ENCODE peak calls at places on chromosomes 2 and 18, in nine cellular contexts. Y is HT1080, J is fibroblast of lung, Z is kidney tubule cell, D is retina, O is T-helper 9 cell, H is AG20443, N is GOT3, C is DMS153. U is an unnamed sample.

GRCh38 chr18:13032173-13032572 is 41.0 kb downstream of the CEP192 start:
- DNase-seq in J (no peak), H (no peak), D (no peak), Z (no peak), Y (no peak), C (no peak), N (no peak), O (no peak), U (no peak)

GRCh38 chr2:218256612-218257350 is 4.0 kb upstream of the GPBAR1 start:
- DNase-seq in D (no peak), H (no peak), Z (no peak), C (no peak), Y (no peak), N (no peak), O (no peak), J (no peak), U (no peak)

GRCh38 chr18:68454511-68455228 is 260.2 kb downstream of the TMX3 start:
- DNase-seq in J (peak), Z (peak), C (no peak), H (peak), N (no peak), O (no peak), Y (peak), D (no peak), U (no peak)

GRCh38 chr2:3180082-3180908 is 197.3 kb downstream of the EIPR1 start:
- DNase-seq in J (no peak), Y (no peak), H (no peak), C (no peak), O (no peak), D (no peak), Z (no peak), N (no peak), U (no peak)

GRCh38 chr2:85511008-85511895 is 27.7 kb upstream of the MAT2A start:
- DNase-seq in C (no peak), Y (no peak), H (no peak), O (no peak), J (no peak), D (no peak), N (no peak), Z (no peak), U (no peak)

GRCh38 chr18:48049757-48050156 is 119.3 kb upstream of the SMAD2 start:
- DNase-seq in C (no peak), O (no peak), D (no peak), N (no peak), Z (no peak), H (no peak), J (no peak), Y (no peak), U (no peak)

GRCh38 chr2:240395448-240395847 is 40.0 kb upstream of the GPC1 start:
- DNase-seq in Z (no peak), D (no peak), C (no peak), J (no peak), N (no peak), H (no peak), O (no peak), Y (no peak), U (no peak)

GRCh38 chr2:78147466-78147865 is 625.3 kb upstream of the LRRTM4 start:
- DNase-seq in Z (no peak), D (no peak), H (no peak), N (no peak), Y (peak), O (no peak), C (no peak), J (no peak), U (no peak)

GRCh38 chr18:28581503-28582169 is 404.7 kb upstream of the CDH2 start:
- DNase-seq in N (peak), Y (no peak), J (peak), D (peak), O (no peak), C (peak), Z (no peak), H (no peak), U (no peak)

GRCh38 chr2:9707008-9707407 is 76.2 kb upstream of the YWHAQ start:
- DNase-seq in O (no peak), D (no peak), H (no peak), Z (no peak), C (no peak), Y (no peak), J (no peak), N (no peak), U (no peak)

GRCh38 chr18:58262581-58262980 is 218.6 kb downstream of the NEDD4L start:
- DNase-seq in N (no peak), Y (no peak), C (no peak), J (no peak), D (no peak), H (no peak), Z (peak), O (no peak), U (no peak)

GRCh38 chr2:119490653-119491195 is 33.6 kb downstream of the SCTR start:
- DNase-seq in D (no peak), C (no peak), Z (peak), J (peak), O (no peak), Y (no peak), N (no peak), H (no peak), U (no peak)

GRCh38 chr18:73636355-73636754 is 511.3 kb downstream of the FBXO15 start:
- DNase-seq in Z (peak), J (peak), N (no peak), H (no peak), Y (no peak), D (no peak), C (no peak), O (no peak), U (no peak)

GRCh38 chr2:41136966-41137494 is 685.1 kb upstream of the SLC8A1 start:
- DNase-seq in H (no peak), J (peak), N (no peak), Z (no peak), Y (no peak), D (no peak), C (no peak), O (no peak), U (no peak)

GRCh38 chr2:180728928-180729559 is 251.4 kb upstream of the UBE2E3 start:
- DNase-seq in C (no peak), Z (peak), H (peak), J (peak), N (no peak), O (no peak), Y (peak), D (no peak), U (peak)

GRCh38 chr2:30191831-30192271 is 39.5 kb upstream of the LBH start:
- DNase-seq in D (no peak), Y (no peak), O (no peak), H (no peak), Z (no peak), C (no peak), J (no peak), N (no peak), U (no peak)

GRCh38 chr2:168175469-168175868 is 71.9 kb downstream of the STK39 start:
- DNase-seq in D (no peak), O (no peak), N (no peak), H (no peak), C (no peak), Z (no peak), Y (no peak), J (no peak), U (no peak)

GRCh38 chr2:8242734-8243133 is 439.1 kb upstream of the ID2 start:
- DNase-seq in O (no peak), J (peak), Y (no peak), C (no peak), N (no peak), D (no peak), H (peak), Z (peak), U (no peak)

GRCh38 chr2:20425371-20425881 is 21.4 kb upstream of the RHOB start:
- DNase-seq in D (no peak), Y (peak), C (no peak), J (peak), H (no peak), N (no peak), O (no peak), Z (peak), U (no peak)

GRCh38 chr18:24534271-24534670 is 73.8 kb downstream of the HRH4 start:
- DNase-seq in O (no peak), J (no peak), N (no peak), C (no peak), D (no peak), Z (no peak), Y (no peak), H (peak), U (no peak)

GRCh38 chr2:19895535-19895934 is 6.2 kb downstream of the TTC32 start:
- DNase-seq in D (no peak), H (peak), J (no peak), C (no peak), N (no peak), Y (no peak), Z (no peak), O (no peak), U (no peak)

GRCh38 chr18:4384932-4385331 is 70.2 kb downstream of the DLGAP1 start:
- DNase-seq in N (no peak), J (peak), D (no peak), C (no peak), Z (no peak), O (no peak), H (no peak), Y (no peak), U (no peak)

GRCh38 chr18:21682276-21683051 is 22.1 kb downstream of the ABHD3 start:
- DNase-seq in Z (peak), H (peak), C (no peak), J (peak), N (no peak), O (no peak), Y (peak), D (peak), U (no peak)

GRCh38 chr2:215465246-215465645 is 29.4 kb upstream of the FN1 start:
- DNase-seq in C (no peak), O (no peak), N (no peak), Z (peak), D (no peak), Y (peak), J (peak), H (no peak), U (no peak)

GRCh38 chr2:15890936-15891905 is 49.1 kb upstream of the MYCN start:
- DNase-seq in Y (peak), H (no peak), J (peak), N (no peak), Z (peak), D (peak), C (no peak), O (no peak), U (no peak)

GRCh38 chr2:8457620-8458255 is 224.1 kb upstream of the ID2 start:
- DNase-seq in O (peak), J (no peak), D (no peak), N (no peak), Y (no peak), H (no peak), Z (peak), C (peak), U (no peak)

GRCh38 chr2:117786520-117786919 is 28.0 kb upstream of the DDX18 start:
- DNase-seq in J (no peak), D (no peak), Y (no peak), H (no peak), Z (peak), O (no peak), C (no peak), N (no peak), U (no peak)

GRCh38 chr18:10301831-10302483 is 152.5 kb upstream of the APCDD1 start:
- DNase-seq in Z (no peak), J (no peak), Y (no peak), H (no peak), D (no peak), N (no peak), O (no peak), C (no peak), U (no peak)

GRCh38 chr18:8800445-8800844 is 95.1 kb downstream of the MTCL1 start:
- DNase-seq in Y (peak), J (peak), O (no peak), H (peak), D (no peak), N (no peak), Z (peak), C (no peak), U (peak)

GRCh38 chr2:233223059-233223894 is 28.2 kb upstream of the ATG16L1 start:
- DNase-seq in O (no peak), Y (no peak), N (no peak), H (no peak), C (no peak), J (no peak), Z (no peak), D (no peak), U (no peak)

GRCh38 chr2:42810971-42811865 is 18.8 kb upstream of the HAAO start:
- DNase-seq in J (peak), D (peak), O (peak), Z (peak), C (peak), H (peak), Y (no peak), N (no peak), U (peak)

GRCh38 chr2:65366595-65367125 is 65.7 kb downstream of the SPRED2 start:
- DNase-seq in Z (peak), D (no peak), O (no peak), H (peak), C (peak), Y (peak), N (no peak), J (peak), U (peak)

GRCh38 chr18:13800505-13801259 is 23.3 kb upstream of the MC5R start:
- DNase-seq in C (no peak), N (no peak), H (peak), Z (peak), J (peak), Y (peak), O (peak), D (peak), U (peak)

GRCh38 chr2:23524261-23524706 is 139.3 kb downstream of the KLHL29 start:
- DNase-seq in H (peak), D (no peak), J (peak), C (peak), Y (peak), Z (peak), N (peak), O (no peak), U (no peak)

GRCh38 chr2:198045227-198045626 is 240.8 kb downstream of the PLCL1 start:
- DNase-seq in C (no peak), J (no peak), N (no peak), O (no peak), H (no peak), Y (no peak), D (no peak), Z (no peak), U (no peak)

GRCh38 chr2:105521176-105521575 is 122.3 kb upstream of the FHL2 start:
- DNase-seq in Y (no peak), Z (peak), C (no peak), O (no peak), D (peak), H (peak), N (no peak), J (no peak), U (no peak)

GRCh38 chr2:47012866-47013265 is 97.3 kb upstream of the MCFD2 start:
- DNase-seq in O (no peak), Y (no peak), D (no peak), H (no peak), J (no peak), Z (no peak), N (no peak), C (no peak), U (no peak)

GRCh38 chr2:236449167-236449586 is 120.4 kb upstream of the ACKR3 start:
- DNase-seq in Y (no peak), D (no peak), J (no peak), C (peak), Z (peak), N (no peak), H (no peak), O (no peak), U (no peak)

GRCh38 chr2:36963106-36963505 is 3.2 kb downstream of the STRN start:
- DNase-seq in J (no peak), Z (peak), D (no peak), C (no peak), Y (no peak), N (no peak), H (no peak), O (no peak), U (no peak)

U was measured in fibroblast of the conjunctiva.